ENCODE peak calls at places on chromosomes 5 and 9, in six cellular contexts. F is body of pancreas, R is heart right ventricle, H is lower lobe of right lung, W is tibial artery, G is right lobe of liver. Q is an unnamed sample.

GRCh38 chr5:80941496-80941895 is 18.7 kb upstream of the RASGRF2 start:
- DNase-seq in G (no peak), W (no peak), H (no peak), F (no peak), R (no peak), Q (no peak)

GRCh38 chr5:12625667-12626263 is 721.5 kb upstream of the CTNND2 start:
- DNase-seq in G (no peak), W (no peak), R (no peak), F (no peak), H (no peak), Q (no peak)

GRCh38 chr9:114170792-114171461 is 15.6 kb downstream of the COL27A1 start:
- DNase-seq in F (no peak), W (no peak), R (no peak), G (peak; percentile 23), H (no peak), Q (no peak)

GRCh38 chr9:107786561-107786960 is 297.0 kb upstream of the KLF4 start:
- DNase-seq in F (no peak), W (no peak), G (no peak), H (no peak), R (no peak), Q (no peak)

GRCh38 chr9:21828853-21829405 is 26.5 kb downstream of the MTAP start:
- DNase-seq in F (no peak), H (no peak), G (no peak), W (no peak), R (no peak), Q (no peak)

GRCh38 chr9:86943223-86943870 is 4.0 kb downstream of the GAS1 start:
- DNase-seq in G (peak; percentile 65), R (no peak), F (peak; percentile 85), H (no peak), W (no peak), Q (peak; percentile 40)

GRCh38 chr9:274101-274500 is 59.4 kb downstream of the DOCK8 start:
- DNase-seq in G (no peak), F (no peak), R (no peak), W (no peak), H (no peak), Q (no peak)

GRCh38 chr9:21995652-21996275 is 1.2 kb downstream of the CDKN2B-AS1 start:
- DNase-seq in G (peak; percentile 68), W (peak; percentile 66), R (peak; percentile 26), H (peak; percentile 72), F (peak; percentile 50), Q (peak; percentile 75)

GRCh38 chr5:458547-459353 is 15.8 kb downstream of the EXOC3 start:
- DNase-seq in F (peak; percentile 49), W (peak; percentile 65), G (peak; percentile 16), H (no peak), R (no peak), Q (no peak)

GRCh38 chr9:4680178-4680535 is 788 bp downstream of the CDC37L1 start:
- DNase-seq in W (no peak), F (no peak), G (no peak), R (no peak), H (no peak), Q (no peak)

GRCh38 chr9:123346026-123346425 is 10.0 kb upstream of the CRB2 start:
- DNase-seq in H (no peak), G (no peak), R (no peak), F (no peak), W (peak; percentile 59), Q (no peak)
- H3K4me3 ChIP-seq in H (no peak overlapping the region), G (no peak overlapping the region), R (no peak overlapping the region), F (no peak overlapping the region), W (no peak overlapping the region), Q (no peak overlapping the region)

GRCh38 chr9:128296340-128297220 is 20.5 kb downstream of the SWI5 start:
- DNase-seq in W (no peak), R (no peak), F (no peak), H (no peak), G (no peak), Q (no peak)

GRCh38 chr9:128298535-128299482 is 22.7 kb downstream of the SWI5 start:
- DNase-seq in G (no peak), H (no peak), R (no peak), F (no peak), W (no peak), Q (no peak)

GRCh38 chr9:128294142-128294541 is 18.1 kb downstream of the SWI5 start:
- DNase-seq in G (no peak), H (no peak), F (no peak), R (no peak), W (no peak), Q (no peak)

GRCh38 chr9:128293091-128293490 is 17.0 kb downstream of the SWI5 start:
- DNase-seq in F (no peak), H (no peak), G (no peak), W (no peak), R (no peak), Q (no peak)

DNA sequence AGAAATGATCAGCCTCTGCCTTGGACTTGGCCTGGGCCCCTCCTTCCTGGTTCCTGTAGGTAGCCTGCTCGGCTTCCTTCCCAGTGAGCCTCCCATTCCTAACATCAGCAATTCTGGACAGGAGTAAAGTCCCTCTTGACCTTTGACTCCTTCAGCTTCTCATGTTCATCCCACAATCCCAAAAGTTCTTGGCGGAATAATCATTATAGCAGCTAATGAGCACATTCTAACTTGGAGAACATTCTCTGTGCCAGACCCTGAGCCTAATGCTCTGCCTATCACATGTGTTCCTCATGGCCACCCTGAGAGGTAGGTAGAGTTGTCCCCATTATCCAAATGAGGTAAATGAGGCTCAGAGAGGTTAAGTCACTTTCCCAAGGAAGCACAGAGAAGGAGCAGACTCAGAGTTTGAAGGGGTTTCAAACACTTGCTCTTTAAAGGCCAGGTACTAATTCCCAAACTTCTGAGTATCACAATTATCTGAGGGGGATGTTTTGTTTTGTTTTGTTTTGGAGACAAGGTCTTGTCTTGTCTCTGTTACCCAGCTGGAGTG is 21.2 kb downstream of the SWI5 start:
- DNase-seq in H (no peak), W (no peak), R (no peak), F (no peak), G (peak; percentile 82), Q (no peak)
- H3K27ac ChIP-seq in H (no peak overlapping the region), W (no peak overlapping the region), R (no peak overlapping the region), F (no peak overlapping the region), G (peak overlapping the region; percentile 65), Q (no peak overlapping the region)

GRCh38 chr9:137271696-137272076 is 5.8 kb upstream of the TOR4A start:
- DNase-seq in G (no peak), R (no peak), W (no peak), H (no peak), F (no peak), Q (no peak)
- H3K4me1 ChIP-seq in G (no peaks in the 10 kb centered on the region), R (peaks cover 66% of the 10 kb centered on the region), W (peaks cover 48% of the 10 kb centered on the region), H (peaks cover 57% of the 10 kb centered on the region), F (peaks cover 53% of the 10 kb centered on the region), Q (peaks cover 15% of the 10 kb centered on the region)

DNA sequence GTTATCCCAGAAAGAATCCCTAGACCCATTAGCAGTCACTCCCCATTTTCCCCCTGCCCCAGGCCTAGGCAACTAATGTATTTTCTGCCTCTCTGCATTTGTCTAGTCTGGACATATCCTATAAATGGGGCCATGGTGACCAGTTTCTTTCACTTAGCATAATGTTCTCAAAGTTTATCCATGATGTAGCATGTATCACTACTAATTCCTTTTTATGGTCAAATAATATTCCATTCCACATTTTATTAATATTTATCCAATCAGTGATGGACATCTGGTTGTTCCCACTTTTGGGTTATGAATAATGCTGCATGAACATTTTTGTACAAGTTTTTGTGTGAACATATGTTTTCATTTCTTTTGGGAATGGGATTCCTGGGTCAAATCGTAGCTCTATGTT is 1.5 kb downstream of the FCHO2 start:
- DNase-seq in W (no peak), F (no peak), H (no peak), R (no peak), G (no peak), Q (no peak)
- H3K4me3 ChIP-seq in W (peak overlapping the region; percentile 87), F (no peak overlapping the region), H (peak overlapping the region; percentile 76), R (no peak overlapping the region), G (peak overlapping the region; percentile 76), Q (peak overlapping the region; percentile 79)

GRCh38 chr5:112228672-112229071 is 190.4 kb downstream of the EPB41L4A start:
- DNase-seq in G (peak; percentile 83), F (peak; percentile 97), H (peak; percentile 92), W (peak; percentile 86), R (peak; percentile 82), Q (peak; percentile 92)
- H3K27ac ChIP-seq in G (no peak overlapping the region), F (peak overlapping the region; percentile 61), H (peak overlapping the region; percentile 37), W (no peak overlapping the region), R (peak overlapping the region; percentile 48), Q (no peak overlapping the region)

GRCh38 chr5:140296289-140296688 is 6.6 kb downstream of the PFDN1 start:
- DNase-seq in H (no peak), R (no peak), G (no peak), W (no peak), F (no peak), Q (no peak)

GRCh38 chr5:140297283-140297682 is 5.6 kb downstream of the PFDN1 start:
- DNase-seq in G (no peak), R (no peak), H (no peak), F (no peak), W (no peak), Q (no peak)

GRCh38 chr5:140293091-140293996 is 9.6 kb downstream of the PFDN1 start:
- DNase-seq in R (no peak), H (no peak), W (no peak), G (no peak), F (no peak), Q (no peak)

GRCh38 chr5:140294753-140295152 is 8.1 kb downstream of the PFDN1 start:
- DNase-seq in W (no peak), R (no peak), H (no peak), G (no peak), F (no peak), Q (no peak)

DNA sequence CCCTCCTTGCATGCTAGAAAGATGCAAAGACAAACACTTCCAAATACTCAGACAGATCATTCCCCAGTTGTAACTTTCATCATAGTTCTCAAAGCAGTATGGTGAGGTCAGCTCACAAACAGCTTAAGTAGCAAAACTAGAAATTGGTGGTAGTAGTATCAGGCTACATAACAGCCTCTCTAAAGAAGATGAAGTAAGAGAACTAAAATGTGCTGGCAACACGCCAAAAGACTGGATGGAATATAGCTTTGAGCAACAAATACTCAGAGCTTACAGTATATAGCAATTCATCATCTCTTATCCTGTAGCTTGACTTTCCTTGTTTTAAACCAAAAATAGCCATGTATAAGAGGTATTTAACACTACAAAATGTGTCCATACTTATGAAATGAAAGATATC is 7.5 kb downstream of the PFDN1 start:
- DNase-seq in W (no peak), R (peak; percentile 86), F (peak; percentile 55), G (no peak), H (no peak), Q (no peak)
- H3K4me1 ChIP-seq in W (peaks cover 85% of the 10 kb centered on the region), R (peaks cover 93% of the 10 kb centered on the region), F (peaks cover 29% of the 10 kb centered on the region), G (no peaks in the 10 kb centered on the region), H (peaks cover 73% of the 10 kb centered on the region), Q (peaks cover 4% of the 10 kb centered on the region)

GRCh38 chr9:134645607-134646365 is 4.2 kb downstream of the COL5A1 start:
- DNase-seq in W (no peak), F (no peak), R (no peak), G (no peak), H (no peak), Q (no peak)
- H3K4me3 ChIP-seq in W (peak overlapping the region; percentile 82), F (no peak overlapping the region), R (no peak overlapping the region), G (no peak overlapping the region), H (peak overlapping the region; percentile 40), Q (no peak overlapping the region)

Q was measured in right cardiac atrium.